ENCODE peak calls at places on chromosome 1, in nine cellular contexts. E, S, U, C, T, I, K, X and A are unnamed samples.

GRCh38 chr1:225777058-225777582 is 506 bp upstream of the SRP9 start:
- DNase-seq in S (peak), U (peak), I (no peak), K (peak), X (no peak), C (peak), E (no peak), T (no peak), A (no peak)

GRCh38 chr1:11838349-11839272 is 9.0 kb downstream of the NPPA start:
- DNase-seq in K (peak), E (peak), I (peak), X (peak), U (peak), C (peak), T (peak), S (peak), A (peak)

GRCh38 chr1:179124866-179125265 is 43.0 kb downstream of the TOR3A start:
- DNase-seq in C (peak), I (no peak), S (no peak), U (no peak), E (peak), T (peak), K (peak), X (no peak), A (peak)

GRCh38 chr1:60886793-60887331 is 195.5 kb upstream of the NFIA start:
- DNase-seq in K (no peak), S (no peak), C (no peak), X (no peak), E (no peak), T (no peak), U (no peak), I (no peak), A (no peak)

GRCh38 chr1:202958544-202959275 is 598 bp upstream of the ADIPOR1 start:
- DNase-seq in C (no peak), S (no peak), K (no peak), X (peak), T (no peak), E (no peak), U (peak), I (no peak), A (no peak)

GRCh38 chr1:232600430-232601258 is 29.3 kb downstream of the SIPA1L2 start:
- DNase-seq in X (no peak), E (no peak), I (no peak), S (no peak), T (no peak), U (no peak), C (no peak), K (no peak), A (peak)

GRCh38 chr1:23897083-23897482 is 16.1 kb downstream of the CNR2 start:
- DNase-seq in U (no peak), E (no peak), S (no peak), C (no peak), X (no peak), K (no peak), T (no peak), I (no peak), A (no peak)

GRCh38 chr1:43199093-43199726 is 27.1 kb downstream of the CFAP57 start:
- DNase-seq in E (no peak), T (no peak), S (no peak), X (no peak), U (no peak), K (no peak), I (no peak), C (no peak), A (no peak)

GRCh38 chr1:7334475-7335035 is 436.5 kb upstream of the VAMP3 start:
- DNase-seq in I (no peak), C (peak), S (no peak), U (no peak), K (no peak), E (no peak), T (no peak), X (no peak), A (peak)

GRCh38 chr1:210696709-210697108 is 368.0 kb downstream of the HHAT start:
- DNase-seq in C (no peak), X (no peak), T (peak), S (no peak), U (no peak), E (no peak), I (no peak), K (no peak), A (no peak)

GRCh38 chr1:14698206-14698605 is 99.7 kb downstream of the KAZN start:
- DNase-seq in X (no peak), T (no peak), K (no peak), C (no peak), I (no peak), S (no peak), E (no peak), U (no peak), A (no peak)

GRCh38 chr1:156705918-156706646 is 699 bp upstream of the CRABP2 start:
- DNase-seq in S (peak), E (no peak), U (peak), X (peak), C (no peak), T (peak), I (peak), K (peak), A (peak)

GRCh38 chr1:55959136-55959548 is 620.2 kb downstream of the PLPP3 start:
- DNase-seq in U (no peak), K (no peak), X (no peak), C (no peak), T (no peak), S (no peak), E (no peak), I (no peak), A (no peak)

GRCh38 chr1:19123837-19124236 is 86.2 kb downstream of the UBR4 start:
- DNase-seq in S (no peak), E (peak), K (no peak), C (no peak), I (no peak), X (no peak), U (no peak), T (no peak), A (no peak)

GRCh38 chr1:203305809-203306088 is 430 bp downstream of the BTG2 start:
- DNase-seq in K (no peak), C (no peak), U (no peak), S (peak), X (no peak), E (no peak), I (peak), T (no peak), A (no peak)

GRCh38 chr1:240134596-240134995 is 42.9 kb downstream of the FMN2 start:
- DNase-seq in I (no peak), U (no peak), X (no peak), E (no peak), S (no peak), K (no peak), C (no peak), T (no peak), A (peak)

GRCh38 chr1:51330331-51331201 is at the start of gene TTC39A:
- DNase-seq in U (peak), E (no peak), S (no peak), X (peak), K (no peak), T (no peak), C (no peak), I (no peak), A (no peak)

GRCh38 chr1:56056438-56057312 is 522.7 kb downstream of the PLPP3 start:
- DNase-seq in S (no peak), E (peak), T (no peak), K (peak), X (no peak), I (no peak), U (no peak), C (peak), A (peak)

GRCh38 chr1:39933956-39934941 is 20.7 kb upstream of the MFSD2A start:
- DNase-seq in X (peak), K (peak), E (peak), T (peak), I (peak), S (no peak), C (peak), U (no peak), A (peak)

GRCh38 chr1:247387500-247387899 is 28.5 kb upstream of the NLRP3 start:
- DNase-seq in E (no peak), T (no peak), X (no peak), U (no peak), I (no peak), K (peak), C (no peak), S (no peak), A (no peak)

GRCh38 chr1:193558491-193559028 is 372.1 kb upstream of the B3GALT2 start:
- DNase-seq in I (no peak), C (peak), U (peak), T (peak), K (peak), E (peak), X (no peak), S (no peak), A (peak)

GRCh38 chr1:214319930-214320329 is 39.0 kb downstream of the SMYD2 start:
- DNase-seq in U (no peak), T (no peak), S (no peak), E (no peak), K (no peak), I (no peak), C (no peak), X (no peak), A (no peak)